ENCODE peak calls at places on chromosomes 12 and 14, in eight cellular contexts. N, S, E, D, H, F, X and I are unnamed samples.

GRCh38 chr14:56005580-56006053 is 112.6 kb upstream of the PELI2 start:
- DNase-seq in S (no peak), X (peak; percentile 63), F (no peak), E (no peak), N (no peak), D (no peak), H (no peak), I (no peak)

GRCh38 chr12:70815866-70816470 is 104.6 kb downstream of the PTPRR start:
- DNase-seq in S (no peak), D (peak; percentile 4), X (no peak), H (no peak), E (no peak), F (no peak), N (no peak), I (no peak)

GRCh38 chr12:30823140-30823669 is 68.5 kb upstream of the CAPRIN2 start:
- DNase-seq in F (peak; percentile 83), H (peak; percentile 28), D (peak; percentile 43), N (no peak), S (no peak), E (no peak), X (peak; percentile 57), I (no peak)

GRCh38 chr12:57765003-57765697 is 1.7 kb downstream of the CYP27B1 start:
- DNase-seq in E (peak; percentile 81), H (peak; percentile 45), X (no peak), F (no peak), D (peak; percentile 74), S (no peak), N (peak; percentile 40), I (no peak)

GRCh38 chr14:77037886-77038511 is 9.5 kb upstream of the IRF2BPL start:
- DNase-seq in E (no peak), D (no peak), N (no peak), H (no peak), X (peak; percentile 57), S (no peak), F (no peak), I (no peak)

GRCh38 chr14:36941783-36942521 is 230.5 kb downstream of the SLC25A21 start:
- DNase-seq in S (peak; percentile 86), D (peak; percentile 75), N (peak; percentile 62), E (peak; percentile 2), F (peak; percentile 78), H (peak; percentile 77), X (peak; percentile 66), I (no peak)

GRCh38 chr12:119916111-119916510 is 39.0 kb upstream of the CIT start:
- DNase-seq in E (no peak), F (peak; percentile 4), N (no peak), D (no peak), H (no peak), S (no peak), X (no peak), I (no peak)

GRCh38 chr12:21566907-21567355 is 37.7 kb downstream of the GYS2 start:
- DNase-seq in S (no peak), F (no peak), E (no peak), X (no peak), H (no peak), N (no peak), D (no peak), I (no peak)

GRCh38 chr12:6230321-6231110 is 30.3 kb downstream of the CD9 start:
- DNase-seq in F (peak; percentile 90), N (peak; percentile 92), H (peak; percentile 63), S (peak; percentile 75), E (no peak), X (no peak), D (no peak), I (no peak)

GRCh38 chr14:22791302-22791701 is 23.9 kb downstream of the SLC7A7 start:
- DNase-seq in X (no peak), N (no peak), D (no peak), E (no peak), F (no peak), S (no peak), H (no peak), I (no peak)

GRCh38 chr12:15227004-15227679 is 5.9 kb upstream of the RERG start:
- DNase-seq in N (peak; percentile 42), S (peak; percentile 67), E (peak; percentile 26), X (peak; percentile 43), F (no peak), D (peak; percentile 61), H (peak; percentile 59), I (no peak)

GRCh38 chr14:31222834-31223233 is 15.2 kb upstream of the HECTD1 start:
- DNase-seq in E (no peak), D (no peak), F (no peak), N (no peak), X (no peak), S (no peak), H (no peak), I (no peak)

GRCh38 chr14:97489750-97490149 is 692.6 kb downstream of the VRK1 start:
- DNase-seq in F (no peak), E (no peak), S (no peak), H (no peak), N (no peak), X (no peak), D (no peak), I (no peak)

GRCh38 chr14:32428149-32428548 is 99.1 kb downstream of the AKAP6 start:
- DNase-seq in S (no peak), E (no peak), D (no peak), N (no peak), X (no peak), F (no peak), H (no peak), I (no peak)

GRCh38 chr14:90299408-90299807 is 32.3 kb downstream of the NRDE2 start:
- DNase-seq in H (peak; percentile 50), S (no peak), E (no peak), F (no peak), D (no peak), X (no peak), N (no peak), I (no peak)

GRCh38 chr12:93804392-93805179 is 127.4 kb downstream of the CRADD start:
- DNase-seq in X (no peak), N (no peak), H (no peak), D (no peak), S (no peak), E (no peak), F (no peak), I (no peak)

GRCh38 chr12:131430158-131430772 is 280.6 kb upstream of the SFSWAP start:
- DNase-seq in E (no peak), S (no peak), H (peak; percentile 4), N (no peak), D (no peak), X (peak; percentile 11), F (no peak), I (no peak)

GRCh38 chr12:47328831-47329545 is 249.2 kb upstream of the AMIGO2 start:
- DNase-seq in N (no peak), E (no peak), D (no peak), S (no peak), H (no peak), F (no peak), X (no peak), I (no peak)

GRCh38 chr14:95119336-95119735 is 38.0 kb downstream of the DICER1 start:
- DNase-seq in X (no peak), F (no peak), N (no peak), H (no peak), D (no peak), S (no peak), E (no peak), I (no peak)

GRCh38 chr12:41802803-41803202 is 341.9 kb downstream of the GXYLT1 start:
- DNase-seq in X (no peak), E (no peak), H (no peak), N (no peak), S (no peak), D (no peak), F (no peak), I (no peak)

GRCh38 chr14:28759056-28759657 is 7.4 kb upstream of the FOXG1 start:
- DNase-seq in E (no peak), N (no peak), H (no peak), F (no peak), D (no peak), S (no peak), X (no peak), I (no peak)

GRCh38 chr12:100737168-100737567 is 57.4 kb upstream of the ANO4 start:
- DNase-seq in N (no peak), S (no peak), X (no peak), D (peak; percentile 6), H (no peak), F (no peak), E (no peak), I (peak; percentile 77)
- TF ChIP-seq EP300 in N (no peak), S (no peak), X (no peak), D (no peak), H (no peak), F (no peak), E (no peak), I (no peak)

GRCh38 chr12:117850048-117850447 is 118.7 kb downstream of the KSR2 start:
- DNase-seq in E (peak; percentile 81), X (no peak), F (no peak), N (peak; percentile 63), H (no peak), S (no peak), D (peak; percentile 77), I (no peak)

GRCh38 chr12:117853600-117853999 is 115.2 kb downstream of the KSR2 start:
- DNase-seq in H (peak; percentile 43), F (no peak), E (no peak), X (no peak), N (peak; percentile 73), D (peak; percentile 86), S (no peak), I (no peak)

GRCh38 chr12:117855165-117855564 is 113.6 kb downstream of the KSR2 start:
- DNase-seq in E (no peak), N (no peak), X (no peak), F (no peak), S (no peak), H (no peak), D (no peak), I (no peak)

GRCh38 chr12:117857632-117858274 is 111.0 kb downstream of the KSR2 start:
- DNase-seq in S (peak; percentile 27), D (peak; percentile 79), X (no peak), F (no peak), N (peak; percentile 35), H (peak; percentile 49), E (peak; percentile 71), I (no peak)

GRCh38 chr12:117854339-117855012 is 114.3 kb downstream of the KSR2 start:
- DNase-seq in F (no peak), H (peak; percentile 62), D (peak; percentile 84), S (no peak), N (peak; percentile 38), X (no peak), E (peak; percentile 75), I (no peak)
- TF ChIP-seq EP300 in F (no peak), H (no peak), D (no peak), S (no peak), N (no peak), X (no peak), E (no peak), I (no peak)

DNA sequence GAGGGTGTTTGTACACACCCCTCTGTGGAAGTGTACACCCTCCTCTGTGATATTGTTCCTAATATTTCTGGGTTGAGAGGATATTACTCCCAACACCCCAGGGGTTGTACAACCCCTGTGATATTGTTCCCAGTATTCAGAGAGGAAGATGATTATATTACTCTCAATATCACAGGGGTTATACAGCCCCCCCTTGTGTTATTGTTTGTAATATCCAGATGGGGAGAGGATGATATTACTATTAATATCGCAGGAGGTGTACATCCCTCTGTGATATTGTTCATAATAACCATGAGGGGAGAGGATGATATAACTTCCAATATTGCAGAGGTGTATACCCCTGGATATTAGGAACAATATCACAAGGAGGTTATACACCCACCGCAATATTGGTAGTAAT is 566.1 kb upstream of the MIS18BP1 start:
- DNase-seq in D (no peak), F (no peak), X (no peak), E (no peak), N (no peak), S (no peak), H (no peak), I (no peak)
- TF ChIP-seq EP300 in D (no peak), F (no peak), X (no peak), E (no peak), N (no peak), S (no peak), H (no peak), I (no peak)

GRCh38 chr14:65170768-65171251 is 68.5 kb upstream of the MAX start:
- DNase-seq in H (no peak), F (no peak), N (no peak), D (peak; percentile 57), S (no peak), E (peak; percentile 65), X (peak; percentile 47), I (no peak)
- TF ChIP-seq EP300 in H (no peak), F (no peak), N (no peak), D (no peak), S (no peak), E (no peak), X (no peak), I (no peak)